ENCODE peak calls at places on chromosomes 3 and 15, in four cellular contexts. T is H1, O is HepG2, J is GM12878. V is an unnamed sample.

GRCh38 chr3:146638718-146639117 is 33.6 kb upstream of the PLSCR5 start:
- DNase-seq in J (no peak), T (no peak), O (no peak), V (no peak)

GRCh38 chr15:88258021-88258641 is 1.6 kb upstream of the NTRK3 start:
- DNase-seq in T (peak), O (peak), J (no peak), V (no peak)

GRCh38 chr3:51311055-51311454 is 74.0 kb upstream of the MANF start:
- DNase-seq in T (no peak), J (no peak), O (peak), V (no peak)

GRCh38 chr15:85532689-85533088 is 152.3 kb downstream of the AKAP13 start:
- DNase-seq in J (no peak), T (no peak), O (no peak), V (no peak)

GRCh38 chr15:40743921-40744809 is 10.9 kb downstream of the RMDN3 start:
- DNase-seq in T (no peak), J (no peak), O (no peak), V (no peak)

GRCh38 chr3:14976317-14976716 is 28.9 kb downstream of the NR2C2 start:
- DNase-seq in O (peak), T (no peak), J (no peak), V (no peak)

GRCh38 chr15:91522609-91523332 is 330.7 kb upstream of the SLCO3A1 start:
- DNase-seq in O (no peak), T (no peak), J (no peak), V (no peak)

GRCh38 chr3:58570851-58571250 is 6.3 kb downstream of the FAM107A start:
- DNase-seq in O (no peak), J (no peak), T (no peak), V (no peak)

GRCh38 chr15:85318048-85318731 is 62.2 kb upstream of the AKAP13 start:
- DNase-seq in J (peak), O (no peak), T (no peak), V (no peak)

GRCh38 chr3:25728101-25728500 is 55.1 kb downstream of the NGLY1 start:
- DNase-seq in J (no peak), O (no peak), T (no peak), V (no peak)

GRCh38 chr3:133965906-133966305 is 63.8 kb downstream of the SLCO2A1 start:
- DNase-seq in O (no peak), J (no peak), T (no peak), V (no peak)

GRCh38 chr3:172203522-172204258 is 164.3 kb downstream of the FNDC3B start:
- DNase-seq in T (no peak), O (peak), J (no peak), V (no peak)

GRCh38 chr3:127480196-127480933 is 110.2 kb downstream of the TPRA1 start:
- DNase-seq in J (no peak), T (no peak), O (no peak), V (no peak)

GRCh38 chr15:75030023-75030413 is 6.6 kb downstream of the PPCDC start:
- DNase-seq in O (no peak), T (no peak), J (no peak), V (no peak)

GRCh38 chr3:46184469-46184868 is 23.6 kb downstream of the CCR1 start:
- DNase-seq in J (no peak), O (no peak), T (no peak), V (no peak)

GRCh38 chr3:12822725-12823373 is 18.5 kb downstream of the RPL32 start:
- DNase-seq in T (no peak), O (peak), J (no peak), V (no peak)

GRCh38 chr15:75348034-75348562 is 1.3 kb downstream of the NEIL1 start:
- DNase-seq in J (no peak), O (no peak), T (no peak), V (no peak)

GRCh38 chr15:70758790-70759462 is 4.4 kb downstream of the UACA start:
- DNase-seq in J (no peak), O (peak), T (no peak), V (no peak)

GRCh38 chr15:57789225-57789624 is 82.7 kb downstream of the POLR2M start:
- DNase-seq in T (no peak), O (no peak), J (no peak), V (no peak)

GRCh38 chr15:41578736-41579383 is 19.8 kb downstream of the TYRO3 start:
- DNase-seq in T (no peak), J (no peak), O (no peak), V (no peak)

GRCh38 chr15:28888302-28888894 is 2.6 kb downstream of the APBA2 start:
- DNase-seq in O (no peak), J (no peak), T (no peak), V (no peak)

GRCh38 chr15:45441686-45442085 is 63.3 kb upstream of the GATM start:
- DNase-seq in J (no peak), O (peak), T (no peak), V (no peak)

GRCh38 chr3:23004971-23005370 is 198.2 kb upstream of the UBE2E2 start:
- DNase-seq in T (no peak), J (no peak), O (peak), V (no peak)

GRCh38 chr15:70269991-70270751 is 172.5 kb upstream of the TLE3 start:
- DNase-seq in O (no peak), T (no peak), J (no peak), V (no peak)

GRCh38 chr3:103082501-103082900 is 647.7 kb downstream of the ZPLD1 start:
- DNase-seq in O (no peak), T (no peak), J (no peak), V (no peak)

GRCh38 chr15:73352082-73352481 is 16.7 kb downstream of the HCN4 start:
- DNase-seq in J (no peak), O (no peak), T (no peak), V (no peak)

GRCh38 chr3:148682997-148683396 is 14.7 kb upstream of the AGTR1 start:
- DNase-seq in T (no peak), O (no peak), J (no peak), V (no peak)

GRCh38 chr15:81126887-81127286 is 7.2 kb upstream of the CFAP161 start:
- DNase-seq in O (no peak), J (no peak), T (no peak), V (no peak)

GRCh38 chr3:171878441-171879225 is 35.5 kb downstream of the TMEM212 start:
- DNase-seq in J (no peak), O (peak), T (no peak), V (no peak)

GRCh38 chr3:126085841-126086240 is 1.9 kb upstream of the SLC41A3 start:
- DNase-seq in J (no peak), T (no peak), O (no peak), V (no peak)

GRCh38 chr3:104279617-104280016 is 1087.1 kb upstream of the ALCAM start:
- DNase-seq in J (no peak), O (no peak), T (no peak), V (no peak)

DNA sequence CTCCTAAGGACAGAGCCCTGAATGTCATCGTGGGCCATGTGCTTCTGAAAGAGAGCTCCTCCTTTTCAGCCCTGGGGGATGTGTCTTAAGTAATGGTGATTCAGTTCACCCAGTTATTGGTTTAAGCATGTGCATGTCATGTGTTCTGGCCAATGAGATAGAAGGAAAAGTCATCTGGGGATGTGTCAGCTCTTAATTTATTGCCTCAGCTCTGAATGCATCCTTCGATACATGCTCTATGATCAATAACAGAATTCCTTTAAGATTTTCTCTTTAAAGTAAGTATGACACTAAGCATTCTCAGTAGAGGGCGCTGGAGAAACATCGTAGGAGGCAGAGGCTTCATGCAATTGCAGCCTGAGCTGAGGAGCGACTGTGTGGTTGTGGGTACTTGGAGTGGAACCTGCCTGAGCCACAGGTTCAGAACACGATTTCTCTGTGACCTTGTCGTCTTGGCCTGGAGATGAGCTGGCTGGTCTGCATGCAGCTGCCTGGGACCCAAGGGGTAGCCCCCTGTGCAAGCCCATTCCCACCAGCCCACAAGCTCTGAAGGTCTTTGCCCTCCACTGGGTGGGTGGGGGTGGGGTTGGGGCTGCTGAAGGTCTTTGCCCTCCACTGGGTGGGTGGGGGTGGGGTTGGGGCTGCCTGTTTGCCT is 69.5 kb downstream of the C3orf38 start:
- DNase-seq in J (no peak), O (peak), T (no peak), V (peak)
- H3K4me3 ChIP-seq in J (no peak), O (no peak), T (no peak), V (no peak)

DNA sequence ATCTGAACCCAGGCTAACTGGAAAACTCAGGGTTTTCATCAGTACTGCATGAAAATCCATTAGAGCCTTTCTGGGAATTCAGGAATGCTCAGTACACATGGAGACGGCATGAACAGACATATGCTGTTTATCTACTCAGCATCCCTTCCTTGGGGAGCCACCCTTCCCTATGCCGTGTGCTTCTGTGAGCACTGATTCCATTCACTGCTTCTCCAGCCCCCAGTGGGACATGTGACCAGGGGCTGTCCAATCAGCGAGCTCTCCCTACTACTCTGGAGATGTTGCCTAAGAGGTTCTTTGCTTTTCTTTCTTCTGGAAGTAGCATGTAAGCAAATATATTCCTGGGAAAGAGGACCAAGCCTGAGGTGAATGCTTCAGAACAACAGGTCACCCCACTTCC is 5.6 kb upstream of the PCOLCE2 start:
- DNase-seq in T (no peak), O (no peak), J (no peak), V (no peak)
- TF ChIP-seq SUZ12 in T (no peak), O (no peak), J (no peak), V (no peak)

GRCh38 chr3:63847718-63848450 is 15.7 kb downstream of the THOC7 start:
- DNase-seq in J (no peak), O (no peak), T (no peak), V (no peak)
- H3K4me3 ChIP-seq in J (no peak), O (no peak), T (peak), V (no peak)

DNA sequence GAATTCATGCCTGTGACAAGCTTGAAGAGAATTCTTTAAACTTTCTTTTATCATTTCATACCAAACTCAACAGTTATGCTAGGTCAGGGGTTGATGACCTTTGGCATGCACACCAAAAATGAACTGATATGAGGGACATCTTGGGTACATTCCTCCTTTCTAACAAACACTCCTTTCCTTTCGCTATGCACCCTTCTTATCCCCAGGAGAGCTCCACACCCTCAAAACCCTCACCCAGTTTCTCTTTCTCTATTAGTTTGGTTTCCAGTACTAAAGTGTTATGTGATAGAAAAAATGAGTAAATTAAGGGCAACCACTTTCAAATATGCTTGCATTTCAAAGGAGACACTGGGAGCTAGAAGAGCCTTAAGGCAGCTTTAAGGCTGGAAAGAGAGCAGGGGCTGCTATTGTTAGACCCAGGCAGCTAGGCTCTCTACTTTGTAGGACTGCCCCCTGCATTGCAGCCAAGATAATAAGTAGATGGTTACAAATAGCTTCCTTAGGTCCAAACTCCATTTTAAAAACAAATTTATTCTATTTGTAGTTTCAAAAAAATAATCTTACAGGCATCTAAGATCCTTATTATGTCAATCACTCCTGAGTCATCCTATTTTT is 244.3 kb downstream of the ZIC1 start:
- DNase-seq in O (no peak), T (no peak), J (no peak), V (no peak)
- TF ChIP-seq SUZ12 in O (no peak), T (no peak), J (no peak), V (no peak)

GRCh38 chr3:184180165-184180564 is 5.5 kb downstream of the AP2M1 start:
- DNase-seq in T (no peak), O (no peak), J (no peak), V (no peak)

GRCh38 chr3:184177767-184178306 is 3.2 kb downstream of the AP2M1 start:
- DNase-seq in O (no peak), J (no peak), T (no peak), V (no peak)

GRCh38 chr3:184176377-184177330 is 2.0 kb downstream of the AP2M1 start:
- DNase-seq in T (peak), O (peak), J (no peak), V (peak)

GRCh38 chr3:184177331-184177731 is 2.7 kb downstream of the AP2M1 start:
- DNase-seq in O (no peak), T (no peak), J (no peak), V (no peak)

GRCh38 chr3:184178522-184179138 is 4.0 kb downstream of the AP2M1 start:
- DNase-seq in J (no peak), O (no peak), T (no peak), V (no peak)
- H3K4me3 ChIP-seq in J (no peak), O (no peak), T (no peak), V (no peak)

GRCh38 chr3:161430307-161430706 is 59.0 kb upstream of the SPTSSB start:
- DNase-seq in O (peak), T (no peak), J (no peak), V (no peak)
- TF ChIP-seq SUZ12 in O (no peak), T (no peak), J (no peak), V (no peak)

GRCh38 chr3:69738859-69739203 is 433 bp upstream of the MITF start:
- DNase-seq in T (no peak), J (no peak), O (no peak), V (no peak)

GRCh38 chr3:69740103-69741021 is 1.1 kb downstream of the MITF start:
- DNase-seq in O (no peak), J (no peak), T (peak), V (no peak)

GRCh38 chr3:69739204-69740102 is at the start of gene MITF:
- DNase-seq in T (peak), J (peak), O (peak), V (peak)

GRCh38 chr3:69743975-69744374 is 4.7 kb downstream of the MITF start:
- DNase-seq in O (no peak), T (no peak), J (no peak), V (no peak)

DNA sequence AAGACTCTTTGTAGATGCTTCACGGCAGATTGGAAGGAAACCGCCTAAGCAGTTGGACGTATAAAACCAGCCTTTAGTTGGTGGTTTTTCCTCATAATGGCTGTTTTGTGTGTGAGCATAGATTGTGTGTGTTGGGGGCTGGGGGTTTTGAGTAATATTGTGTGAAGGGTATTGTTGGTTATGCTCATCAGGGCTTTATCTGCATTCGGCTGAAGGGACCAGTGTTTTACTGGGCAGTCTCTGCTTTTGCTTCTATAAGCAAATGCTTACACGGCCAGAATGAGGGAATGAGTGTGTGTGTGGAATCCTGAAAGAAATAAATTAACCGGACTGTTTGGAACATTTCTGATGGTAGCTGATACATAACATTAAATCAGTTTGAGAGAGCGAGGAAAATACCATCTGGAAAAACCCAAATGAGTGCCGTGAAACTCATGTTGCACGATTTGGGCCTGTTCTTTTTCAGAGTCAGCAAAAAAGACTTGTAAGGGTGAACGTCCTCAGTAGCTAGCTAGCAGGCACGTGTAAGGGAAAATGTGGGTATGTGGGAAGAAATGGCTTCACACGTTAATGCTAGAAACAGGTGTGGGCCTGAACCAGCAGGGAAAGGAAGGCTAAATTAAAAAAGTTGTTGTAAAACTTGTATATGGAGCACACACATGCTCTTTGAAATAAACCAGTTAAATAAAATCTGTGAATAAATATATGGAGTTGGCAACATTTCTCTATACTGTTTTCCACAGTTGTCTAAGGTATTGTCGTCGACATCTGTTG is 2.0 kb downstream of the MITF start:
- DNase-seq in T (no peak), J (no peak), O (no peak), V (no peak)
- H3K4me3 ChIP-seq in T (no peak), J (no peak), O (no peak), V (no peak)

V was measured in NT2/D1.